ENCODE peak calls at places on chromosomes 2 and 18, in six cellular contexts. T is activated CD8-positive, alpha-beta T cell treated with anti-CD3 and anti-CD28 coated beads, Interleukin-2, amount 10 ng/mL, durations not matched to agents 7 days and 5 days; Z is brain microvascular endothelial cell; L is chondrocyte; Q is foreskin keratinocyte; I is NAMALWA. G is an unnamed sample.

GRCh38 chr2:110153416-110153815 is 37.8 kb upstream of the MALL start:
- DNase-seq in T (no peak), Z (no peak), L (no peak), Q (peak), I (no peak), G (no peak)

GRCh38 chr2:180559766-180560165 is 420.6 kb upstream of the UBE2E3 start:
- DNase-seq in T (no peak), Z (no peak), L (no peak), Q (no peak), I (no peak), G (peak)

GRCh38 chr18:41324020-41324791 is 630.8 kb upstream of the PIK3C3 start:
- DNase-seq in T (no peak), Z (no peak), L (no peak), Q (peak), I (no peak), G (no peak)

GRCh38 chr2:193584522-193584938 is 1389.8 kb upstream of the TMEFF2 start:
- DNase-seq in T (no peak), Z (peak), L (no peak), Q (no peak), I (peak), G (no peak)

GRCh38 chr2:16525265-16525887 is 140.3 kb downstream of the CYRIA start:
- DNase-seq in T (peak), Z (no peak), L (no peak), Q (no peak), I (peak), G (no peak)

GRCh38 chr18:9705183-9705864 is 2.8 kb upstream of the RAB31 start:
- DNase-seq in T (no peak), Z (no peak), L (no peak), Q (no peak), I (no peak), G (peak)

GRCh38 chr2:19574788-19575260 is 216.4 kb upstream of the OSR1 start:
- DNase-seq in T (no peak), Z (peak), L (no peak), Q (peak), I (no peak), G (peak)

GRCh38 chr2:165857881-165858280 is 63.8 kb upstream of the GALNT3 start:
- DNase-seq in T (no peak), Z (no peak), L (no peak), Q (no peak), I (no peak), G (peak)

GRCh38 chr18:50398947-50399346 is 24.1 kb downstream of the SKA1 start:
- DNase-seq in T (no peak), Z (no peak), L (no peak), Q (no peak), I (no peak), G (no peak)

GRCh38 chr18:39863916-39864315 is 2091.1 kb upstream of the PIK3C3 start:
- DNase-seq in T (no peak), Z (no peak), L (no peak), Q (no peak), I (no peak), G (no peak)